ENCODE peak calls at places on chromosomes 12 and 14, in ten cellular contexts. V is coronary artery; S is gastrocnemius medialis; F is IMR-90; N is esophagus muscularis mucosa; O is RWPE1; R is fibroblast of lung; E is CD4-positive, alpha-beta T cell; I is spleen; H is foreskin keratinocyte. M is an unnamed sample.

GRCh38 chr12:15787801-15788200 is 1.4 kb downstream of the EPS8 start:
- DNase-seq in V (no peak), S (no peak), F (no peak), N (no peak), O (no peak), R (no peak), E (no peak), I (no peak), H (no peak), M (no peak)

GRCh38 chr12:105980533-105980932 is 158.2 kb downstream of the NUAK1 start:
- DNase-seq in V (no peak), S (no peak), F (no peak), N (no peak), O (no peak), R (no peak), E (no peak), I (no peak), H (no peak), M (no peak)

GRCh38 chr14:99628832-99629618 is 15.9 kb upstream of the HHIPL1 start:
- DNase-seq in V (peak), S (peak), F (peak), N (no peak), O (peak), R (peak), E (peak), I (peak), H (peak), M (peak)

GRCh38 chr12:18696971-18697602 is 40.7 kb downstream of the PLCZ1 start:
- DNase-seq in V (no peak), S (no peak), F (peak), N (no peak), O (peak), R (peak), E (no peak), I (no peak), H (peak), M (no peak)

GRCh38 chr12:100024974-100025555 is 40.3 kb upstream of the ANKS1B start:
- DNase-seq in V (no peak), S (no peak), F (peak), N (no peak), O (no peak), R (no peak), E (no peak), I (no peak), H (peak), M (no peak)

GRCh38 chr14:80419339-80419738 is 208.0 kb upstream of the DIO2 start:
- DNase-seq in V (no peak), S (no peak), F (no peak), N (no peak), O (no peak), R (no peak), E (no peak), I (no peak), H (no peak), M (no peak)

GRCh38 chr12:106584104-106585064 is 1.6 kb downstream of the RFX4 start:
- DNase-seq in V (no peak), S (no peak), F (no peak), N (peak), O (no peak), R (no peak), E (no peak), I (no peak), H (peak), M (no peak)

GRCh38 chr12:11667159-11667558 is 17.7 kb downstream of the ETV6 start:
- DNase-seq in V (no peak), S (no peak), F (no peak), N (no peak), O (no peak), R (no peak), E (no peak), I (no peak), H (no peak), M (no peak)

GRCh38 chr14:104602315-104602932 is 2.1 kb downstream of the TMEM179 start:
- DNase-seq in V (no peak), S (no peak), F (no peak), N (no peak), O (no peak), R (no peak), E (no peak), I (peak), H (no peak), M (no peak)

GRCh38 chr12:97616936-97617335 is 154.3 kb downstream of the RMST start:
- DNase-seq in V (no peak), S (no peak), F (no peak), N (no peak), O (no peak), R (no peak), E (no peak), I (no peak), H (no peak), M (no peak)

GRCh38 chr12:54683388-54683787 is 35.2 kb upstream of the DCD start:
- DNase-seq in V (no peak), S (no peak), F (no peak), N (no peak), O (no peak), R (no peak), E (no peak), I (no peak), H (no peak), M (no peak)

GRCh38 chr12:124862768-124863408 is 776 bp downstream of the SCARB1 start:
- DNase-seq in V (no peak), S (no peak), F (no peak), N (no peak), O (peak), R (peak), E (no peak), I (peak), H (no peak), M (no peak)

GRCh38 chr14:71439247-71439646 is 493.0 kb upstream of the RGS6 start:
- DNase-seq in V (no peak), S (no peak), F (peak), N (no peak), O (no peak), R (peak), E (no peak), I (no peak), H (no peak), M (no peak)

GRCh38 chr14:87343641-87344040 is 649.3 kb downstream of the GALC start:
- DNase-seq in V (no peak), S (no peak), F (no peak), N (no peak), O (peak), R (no peak), E (no peak), I (no peak), H (peak), M (no peak)

GRCh38 chr14:50233335-50234250 is 2.2 kb upstream of the SOS2 start:
- DNase-seq in V (no peak), S (peak), F (no peak), N (no peak), O (no peak), R (no peak), E (no peak), I (no peak), H (no peak), M (no peak)

DNA sequence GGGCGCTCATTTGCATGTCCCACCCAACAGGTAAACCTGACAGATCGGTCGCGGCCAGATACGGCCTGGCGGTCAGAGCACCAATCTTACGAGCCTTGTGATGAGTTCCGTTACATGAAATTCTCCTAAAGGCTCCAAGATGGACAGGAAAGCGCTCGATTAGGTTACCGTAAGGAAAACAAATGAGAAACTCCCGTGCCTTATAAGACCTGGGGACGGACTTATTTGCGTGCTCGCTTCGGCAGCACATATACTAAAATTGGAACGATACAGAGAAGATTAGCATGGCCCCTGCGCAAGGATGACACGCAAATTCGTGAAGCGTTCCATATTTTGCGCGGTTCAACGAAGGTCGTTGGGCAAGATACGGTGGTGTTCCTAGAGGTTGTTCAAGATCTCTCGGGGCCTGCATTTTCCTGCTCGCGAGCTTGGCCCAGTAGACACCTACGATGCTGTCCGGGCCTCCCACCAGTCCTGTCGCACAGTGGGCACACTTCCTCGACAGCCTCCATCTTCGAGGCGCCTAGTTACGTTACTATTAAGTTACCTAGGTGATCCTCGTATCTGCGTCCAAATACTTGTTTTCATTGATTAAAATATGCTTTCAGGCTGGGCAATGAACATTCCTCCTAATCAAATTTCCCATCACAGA is at the start of gene RNU6-7:
- DNase-seq in V (peak), S (peak), F (peak), N (no peak), O (no peak), R (peak), E (peak), I (peak), H (peak), M (peak)
- H3K27ac ChIP-seq in V (peak), S (peak), F (no peak), N (peak), O (peak), R (no peak), E (peak), I (peak), H (peak), M (peak)

DNA sequence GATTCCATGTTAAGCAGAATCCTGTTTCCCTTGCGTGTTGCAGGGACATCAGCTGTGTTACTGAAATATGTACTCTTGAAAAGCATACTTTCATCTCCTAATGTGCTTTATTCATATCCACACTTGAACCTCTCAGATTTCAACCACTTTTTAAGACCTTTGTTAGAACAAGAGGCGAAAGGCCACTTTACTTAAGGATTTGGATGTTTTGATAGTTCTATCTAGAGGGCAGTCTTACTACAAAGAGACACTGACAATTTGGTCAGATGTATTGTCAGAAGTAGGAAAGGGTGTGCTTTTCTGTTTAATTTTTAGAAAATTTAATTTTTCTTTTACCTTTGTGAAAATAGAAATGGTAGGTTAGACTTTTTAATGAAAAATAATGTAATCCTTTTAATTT is 267.9 kb downstream of the TMTC2 start:
- DNase-seq in V (no peak), S (no peak), F (no peak), N (no peak), O (no peak), R (no peak), E (no peak), I (no peak), H (no peak), M (no peak)
- H3K27ac ChIP-seq in V (no peak), S (no peak), F (no peak), N (no peak), O (no peak), R (no peak), E (no peak), I (no peak), H (no peak), M (no peak)

GRCh38 chr14:61489002-61489401 is 167.6 kb downstream of the PRKCH start:
- DNase-seq in V (no peak), S (no peak), F (no peak), N (no peak), O (no peak), R (peak), E (no peak), I (no peak), H (no peak), M (no peak)
- H3K27ac ChIP-seq in V (no peak), S (no peak), F (no peak), N (peak), O (no peak), R (no peak), E (no peak), I (peak), H (no peak), M (no peak)

DNA sequence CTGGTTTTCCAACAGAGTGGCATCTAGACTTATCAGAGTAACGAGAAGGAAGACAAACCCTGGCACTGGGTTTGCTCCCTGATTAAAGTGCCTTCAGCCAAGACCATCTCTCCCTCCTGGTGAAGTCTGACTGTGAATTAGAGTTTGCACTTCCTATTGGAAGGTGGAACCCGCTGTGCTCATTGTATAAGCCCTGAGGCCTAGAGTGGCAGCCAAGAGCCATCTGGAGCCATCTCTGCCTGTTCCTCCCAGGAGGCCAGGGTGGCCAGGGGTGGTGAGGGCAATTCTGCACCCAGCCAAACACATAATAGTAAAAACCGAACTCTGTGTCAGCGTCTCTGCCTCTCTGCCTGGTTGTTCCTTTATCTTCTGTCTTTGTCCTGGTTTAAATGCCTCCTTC is 25.0 kb downstream of the MFAP5 start:
- DNase-seq in V (no peak), S (no peak), F (no peak), N (no peak), O (no peak), R (no peak), E (no peak), I (no peak), H (no peak), M (no peak)
- H3K27ac ChIP-seq in V (no peak), S (no peak), F (no peak), N (no peak), O (no peak), R (no peak), E (no peak), I (no peak), H (no peak), M (no peak)